ENCODE peak calls at places on chromosomes 7 and 10, in six cellular contexts. Q, J, X, B, H and G are unnamed samples.

GRCh38 chr7:44375926-44376342 is 50.5 kb upstream of the CAMK2B start:
- DNase-seq in Q (no peak), J (no peak), X (no peak), B (no peak), H (no peak), G (no peak)

GRCh38 chr10:97796651-97797050 is 24.9 kb upstream of the SFRP5 start:
- DNase-seq in Q (no peak), J (no peak), X (no peak), B (no peak), H (no peak), G (peak; percentile 25)

GRCh38 chr10:35424680-35425285 is 88.5 kb downstream of the CCNY start:
- DNase-seq in Q (no peak), J (no peak), X (no peak), B (no peak), H (no peak), G (no peak)

GRCh38 chr10:75083972-75084833 is 27.3 kb upstream of the SAMD8 start:
- DNase-seq in Q (no peak), J (peak; percentile 75), X (no peak), B (no peak), H (no peak), G (no peak)

GRCh38 chr7:134514663-134515062 is 12.7 kb upstream of the AKR1B10 start:
- DNase-seq in Q (peak; percentile 61), J (peak; percentile 71), X (no peak), B (no peak), H (peak; percentile 78), G (no peak)

GRCh38 chr10:59206204-59206720 is 29.8 kb downstream of the PHYHIPL start:
- DNase-seq in Q (no peak), J (no peak), X (no peak), B (no peak), H (no peak), G (no peak)

GRCh38 chr7:37379546-37379945 is 69.1 kb downstream of the ELMO1 start:
- DNase-seq in Q (no peak), J (no peak), X (no peak), B (no peak), H (no peak), G (no peak)

GRCh38 chr10:97923476-97923875 is 73.8 kb downstream of the GOLGA7B start:
- DNase-seq in Q (no peak), J (no peak), X (no peak), B (no peak), H (no peak), G (no peak)

GRCh38 chr10:43043773-43044394 is 33.0 kb upstream of the RET start:
- DNase-seq in Q (no peak), J (no peak), X (no peak), B (no peak), H (no peak), G (no peak)

GRCh38 chr10:86356306-86356705 is 10.3 kb downstream of the GRID1 start:
- DNase-seq in Q (no peak), J (no peak), X (no peak), B (no peak), H (no peak), G (no peak)

GRCh38 chr10:109902992-109903947 is 20.0 kb downstream of the XPNPEP1 start:
- DNase-seq in Q (no peak), J (peak; percentile 34), X (no peak), B (no peak), H (no peak), G (no peak)

GRCh38 chr7:117993377-117994003 is 120.2 kb upstream of the CTTNBP2 start:
- DNase-seq in Q (peak; percentile 33), J (peak; percentile 5), X (no peak), B (no peak), H (peak; percentile 57), G (no peak)

GRCh38 chr10:71611131-71611530 is 108.4 kb downstream of the C10orf105 start:
- DNase-seq in Q (no peak), J (no peak), X (no peak), B (no peak), H (no peak), G (no peak)

GRCh38 chr7:99000904-99001442 is 122.6 kb downstream of the TRRAP start:
- DNase-seq in Q (no peak), J (no peak), X (no peak), B (no peak), H (no peak), G (no peak)

GRCh38 chr10:5645375-5645774 is 21.0 kb downstream of the ASB13 start:
- DNase-seq in Q (no peak), J (no peak), X (no peak), B (no peak), H (no peak), G (no peak)

GRCh38 chr10:43264324-43264986 is 2.4 kb downstream of the RASGEF1A start:
- DNase-seq in Q (no peak), J (no peak), X (no peak), B (peak; percentile 18), H (no peak), G (no peak)

GRCh38 chr10:92052741-92053140 is 129.2 kb downstream of the BTAF1 start:
- DNase-seq in Q (no peak), J (no peak), X (no peak), B (no peak), H (no peak), G (no peak)

GRCh38 chr10:25831138-25831537 is 102.9 kb upstream of the MYO3A start:
- DNase-seq in Q (no peak), J (no peak), X (no peak), B (no peak), H (peak; percentile 63), G (no peak)

GRCh38 chr10:114632869-114633715 is 25.0 kb downstream of the ABLIM1 start:
- DNase-seq in Q (no peak), J (peak; percentile 45), X (no peak), B (peak; percentile 64), H (peak; percentile 92), G (no peak)

GRCh38 chr10:96651998-96652431 is 65.2 kb upstream of the TM9SF3 start:
- DNase-seq in Q (no peak), J (no peak), X (no peak), B (no peak), H (no peak), G (peak; percentile 21)

GRCh38 chr7:151459726-151460473 is 20.0 kb upstream of the CRYGN start:
- DNase-seq in Q (no peak), J (peak; percentile 94), X (no peak), B (peak; percentile 92), H (peak; percentile 97), G (no peak)

GRCh38 chr7:91434821-91435220 is 170.6 kb downstream of the FZD1 start:
- DNase-seq in Q (no peak), J (peak; percentile 3), X (no peak), B (no peak), H (no peak), G (no peak)

GRCh38 chr10:123848564-123849457 is 42.8 kb downstream of the CPXM2 start:
- DNase-seq in Q (peak; percentile 16), J (no peak), X (no peak), B (no peak), H (no peak), G (no peak)

GRCh38 chr10:56646301-56646700 is 285.2 kb upstream of the ZWINT start:
- DNase-seq in Q (no peak), J (no peak), X (no peak), B (no peak), H (no peak), G (no peak)

GRCh38 chr10:8070440-8070839 is 16.0 kb downstream of the GATA3 start:
- DNase-seq in Q (no peak), J (no peak), X (no peak), B (no peak), H (no peak), G (no peak)

GRCh38 chr10:22505923-22506685 is 160.8 kb downstream of the SPAG6 start:
- DNase-seq in Q (no peak), J (peak; percentile 19), X (no peak), B (no peak), H (no peak), G (peak; percentile 10)

GRCh38 chr10:3655528-3655927 is 129.5 kb downstream of the KLF6 start:
- DNase-seq in Q (no peak), J (peak; percentile 17), X (no peak), B (no peak), H (no peak), G (no peak)